ENCODE peak calls at places on chromosomes 3 and 15, in four cellular contexts. R, F, T and X are unnamed samples.

GRCh38 chr3:138694287-138695007 is 85.9 kb downstream of the FAIM start:
- DNase-seq in T (peak; percentile 92), F (no peak), R (no peak), X (no peak)

GRCh38 chr3:13087320-13087985 is 14.2 kb upstream of the IQSEC1 start:
- DNase-seq in F (no peak), T (no peak), R (no peak), X (no peak)

GRCh38 chr3:123361019-123361418 is 87.9 kb downstream of the ADCY5 start:
- DNase-seq in T (no peak), F (no peak), R (no peak), X (no peak)

GRCh38 chr3:42698911-42699230 is 3.7 kb downstream of the HHATL start:
- DNase-seq in T (no peak), R (no peak), F (no peak), X (no peak)

GRCh38 chr3:141854559-141854958 is 21.9 kb upstream of the ATP1B3 start:
- DNase-seq in R (no peak), F (no peak), T (no peak), X (no peak)

GRCh38 chr3:111106993-111107392 is 35.4 kb downstream of the NECTIN3 start:
- DNase-seq in T (no peak), R (no peak), F (no peak), X (no peak)

GRCh38 chr3:103126111-103126510 is 691.3 kb downstream of the ZPLD1 start:
- DNase-seq in T (no peak), R (no peak), F (no peak), X (no peak)

GRCh38 chr3:107241217-107241616 is 136.0 kb upstream of the CCDC54 start:
- DNase-seq in F (no peak), T (no peak), R (peak; percentile 19), X (peak; percentile 65)

GRCh38 chr15:62619526-62619925 is 423.0 kb upstream of the TPM1 start:
- DNase-seq in R (no peak), T (no peak), F (no peak), X (no peak)

GRCh38 chr15:82129769-82130168 is 84.0 kb upstream of the MEX3B start:
- DNase-seq in F (no peak), R (peak; percentile 33), T (peak; percentile 94), X (no peak)

GRCh38 chr15:66863382-66864085 is 161.5 kb downstream of the SMAD6 start:
- DNase-seq in T (no peak), F (no peak), R (no peak), X (no peak)

GRCh38 chr3:63617391-63617790 is 35.1 kb upstream of the SNTN start:
- DNase-seq in R (no peak), F (no peak), T (no peak), X (no peak)

GRCh38 chr3:100875239-100875638 is 118.0 kb downstream of the ABI3BP start:
- DNase-seq in R (no peak), F (no peak), T (peak; percentile 58), X (peak; percentile 37)

GRCh38 chr3:132593241-132593949 is 3.7 kb upstream of the ACKR4 start:
- DNase-seq in R (no peak), F (no peak), T (no peak), X (no peak)

GRCh38 chr3:39505866-39506738 is 38.6 kb downstream of the MOBP start:
- DNase-seq in R (no peak), F (no peak), T (peak; percentile 2), X (no peak)

GRCh38 chr15:66931768-66932633 is 133.4 kb upstream of the SMAD3 start:
- DNase-seq in F (no peak), T (peak; percentile 69), R (no peak), X (peak; percentile 19)

GRCh38 chr3:169241928-169242751 is 421.4 kb downstream of the MECOM start:
- DNase-seq in R (peak; percentile 59), T (peak; percentile 86), F (no peak), X (no peak)

GRCh38 chr3:107683447-107683846 is 160.7 kb downstream of the BBX start:
- DNase-seq in F (no peak), T (no peak), R (no peak), X (no peak)

GRCh38 chr15:80479191-80479590 is 75.0 kb downstream of the ARNT2 start:
- DNase-seq in T (no peak), R (no peak), F (no peak), X (no peak)

GRCh38 chr3:12995389-12996180 is 77.6 kb downstream of the IQSEC1 start:
- DNase-seq in R (no peak), T (no peak), F (no peak), X (no peak)

GRCh38 chr3:158105710-158106438 is at the start of gene SHOX2:
- DNase-seq in F (peak; percentile 51), R (peak; percentile 77), T (no peak), X (peak; percentile 87)

GRCh38 chr15:52652286-52652685 is 26.9 kb downstream of the ATOSA start:
- DNase-seq in T (no peak), R (no peak), F (no peak), X (no peak)

GRCh38 chr3:37372669-37373068 is 198.3 kb upstream of the LRRFIP2 start:
- DNase-seq in R (no peak), T (no peak), F (no peak), X (no peak)

GRCh38 chr3:111338059-111338698 is 203.8 kb upstream of the CD96 start:
- DNase-seq in R (peak; percentile 35), T (peak; percentile 85), F (peak; percentile 34), X (no peak)

GRCh38 chr15:33547876-33548275 is 237.1 kb downstream of the RYR3 start:
- DNase-seq in R (peak; percentile 90), F (no peak), T (peak; percentile 48), X (peak; percentile 28)

GRCh38 chr15:31360843-31361763 is 34.5 kb downstream of the KLF13 start:
- DNase-seq in R (no peak), T (no peak), F (no peak), X (no peak)

GRCh38 chr3:178072391-178072790 is 463.8 kb upstream of the KCNMB2 start:
- DNase-seq in R (no peak), T (no peak), F (no peak), X (no peak)

GRCh38 chr3:10772230-10773161 is 43.5 kb upstream of the SLC6A11 start:
- DNase-seq in T (no peak), F (no peak), R (peak; percentile 17), X (no peak)

GRCh38 chr3:59774613-59775012 is 724.8 kb upstream of the CFAP20DC start:
- DNase-seq in T (peak; percentile 60), R (no peak), F (peak; percentile 10), X (no peak)

GRCh38 chr3:107242579-107242978 is 134.7 kb upstream of the CCDC54 start:
- DNase-seq in F (no peak), R (no peak), T (no peak), X (no peak)

GRCh38 chr3:71893120-71893519 is 108.2 kb upstream of the PROK2 start:
- DNase-seq in R (no peak), F (no peak), T (no peak), X (no peak)

GRCh38 chr3:185473290-185473815 is 25.5 kb downstream of the TMEM41A start:
- DNase-seq in R (no peak), T (no peak), F (no peak), X (no peak)

GRCh38 chr3:160677459-160677901 is 520 bp downstream of the ARL14 start:
- DNase-seq in T (peak; percentile 29), R (peak; percentile 15), F (no peak), X (no peak)

GRCh38 chr3:33006571-33007286 is 55.3 kb downstream of the CCR4 start:
- DNase-seq in F (no peak), R (no peak), T (no peak), X (no peak)

GRCh38 chr3:33007776-33008175 is 56.3 kb downstream of the CCR4 start:
- DNase-seq in F (no peak), T (no peak), R (no peak), X (no peak)

GRCh38 chr3:33006081-33006480 is 54.6 kb downstream of the CCR4 start:
- DNase-seq in T (no peak), R (no peak), F (no peak), X (no peak)

GRCh38 chr3:33004961-33005360 is 53.5 kb downstream of the CCR4 start:
- DNase-seq in F (no peak), T (no peak), R (no peak), X (no peak)

DNA sequence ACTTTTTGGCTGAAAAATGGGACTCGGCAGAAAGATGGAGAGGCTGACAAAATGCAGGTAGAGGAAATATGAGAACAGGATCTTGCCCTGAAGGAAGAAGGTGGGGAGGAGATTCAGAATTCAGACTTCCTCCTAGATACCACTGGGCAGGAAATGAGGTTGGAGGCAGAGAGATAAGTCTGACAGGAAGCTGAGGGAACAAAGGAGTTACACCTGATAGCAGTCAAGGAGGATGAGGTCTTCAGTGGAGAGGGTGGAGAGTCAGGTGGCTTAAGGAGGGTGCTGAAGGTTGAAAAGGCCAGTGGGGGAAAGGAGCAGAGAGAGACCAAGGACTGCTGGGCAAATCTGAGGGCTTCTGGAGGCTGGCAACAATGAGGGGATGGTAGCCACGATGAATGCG is 56.8 kb downstream of the CCR4 start:
- DNase-seq in T (no peak), R (no peak), F (no peak), X (no peak)
- TF ChIP-seq CTCF in T (no peak), R (no peak), F (no peak), X (no peak)

GRCh38 chr3:57397175-57398026 is 104.9 kb upstream of the ASB14 start:
- DNase-seq in T (peak; percentile 44), F (peak; percentile 20), R (peak; percentile 6), X (no peak)
- TF ChIP-seq CTCF in T (peak; percentile 99), F (peak; percentile 66), R (peak; percentile 49), X (peak; percentile 62)

GRCh38 chr15:78047631-78048409 is 29.7 kb downstream of the TBC1D2B start:
- DNase-seq in F (peak; percentile 71), T (no peak), R (no peak), X (peak; percentile 64)

GRCh38 chr15:78041946-78042345 is 35.6 kb downstream of the TBC1D2B start:
- DNase-seq in R (no peak), F (no peak), T (no peak), X (no peak)

GRCh38 chr15:78045189-78045588 is 32.3 kb downstream of the TBC1D2B start:
- DNase-seq in F (no peak), R (no peak), T (no peak), X (no peak)

GRCh38 chr15:78046796-78047341 is 30.6 kb downstream of the TBC1D2B start:
- DNase-seq in F (no peak), R (no peak), T (no peak), X (peak; percentile 60)

DNA sequence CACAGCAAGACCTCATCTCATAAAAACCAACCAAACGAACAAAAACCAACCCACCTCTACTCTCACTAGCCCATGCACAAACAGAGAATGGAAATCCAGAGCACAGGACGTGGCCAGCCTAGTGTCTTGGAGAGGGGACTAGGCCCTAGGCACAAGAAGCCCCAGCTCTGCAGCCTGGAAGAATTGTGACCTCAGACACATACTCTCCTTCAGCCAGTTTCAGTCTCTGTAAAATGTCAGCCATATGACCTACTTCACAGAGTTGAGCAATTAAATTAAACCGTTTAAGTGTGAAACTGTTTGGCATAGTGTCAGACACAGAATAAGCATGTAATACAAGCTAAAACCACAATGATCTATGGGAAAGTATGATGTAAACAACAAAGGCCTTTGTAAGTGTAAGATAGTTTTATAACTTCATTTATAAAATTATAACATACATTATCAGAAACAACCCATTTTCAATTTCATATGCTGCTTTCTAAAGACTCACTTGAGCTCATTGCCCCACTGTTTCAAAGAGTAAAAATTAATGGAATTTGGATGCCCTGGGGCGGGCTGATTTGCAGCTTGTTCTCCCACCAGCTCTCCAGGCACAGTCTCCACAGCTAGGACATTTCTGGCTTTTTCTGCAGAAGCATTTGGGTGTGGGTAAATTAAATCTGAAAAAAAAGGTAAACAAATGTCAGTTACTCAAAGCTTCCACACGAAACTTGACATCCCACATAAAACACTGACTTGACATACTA is 32.9 kb downstream of the TBC1D2B start:
- DNase-seq in R (no peak), F (no peak), T (no peak), X (peak; percentile 20)
- TF ChIP-seq CTCF in R (no peak), F (no peak), T (no peak), X (no peak)

GRCh38 chr3:57826286-57826951 is 70.3 kb downstream of the SLMAP start:
- DNase-seq in F (no peak), T (no peak), R (no peak), X (no peak)
- TF ChIP-seq CTCF in F (peak; percentile 17), T (no peak), R (no peak), X (no peak)